ENCODE peak calls at places on chromosomes 1 and 21, in six cellular contexts. One of them, this sample, is unnamed.

GRCh38 chr21:40997831-40998230 is 150.9 kb upstream of the DSCAM start:
- DNase-seq in H1: no peak
- DNase-seq in mesenchymal stem cell: no peak
- DNase-seq in IMR-90: no peak
- DNase-seq in neuronal stem cell: no peak
- DNase-seq in H9: no peak
- DNase-seq in this sample: no peak

GRCh38 chr1:167651161-167651693 is 21.2 kb downstream of the RCSD1 start:
- DNase-seq in H9: no peak
- DNase-seq in neuronal stem cell: no peak
- DNase-seq in IMR-90: no peak
- DNase-seq in H1: no peak
- DNase-seq in mesenchymal stem cell: no peak
- DNase-seq in this sample: no peak

GRCh38 chr1:157978547-157979403 is 14.7 kb upstream of the KIRREL1 start:
- DNase-seq in H9: peak
- DNase-seq in mesenchymal stem cell: no peak
- DNase-seq in IMR-90: no peak
- DNase-seq in neuronal stem cell: no peak
- DNase-seq in H1: no peak
- DNase-seq in this sample: peak

GRCh38 chr1:18948913-18949688 is 7.4 kb downstream of the IFFO2 start:
- DNase-seq in neuronal stem cell: no peak
- DNase-seq in IMR-90: peak
- DNase-seq in H9: no peak
- DNase-seq in mesenchymal stem cell: peak
- DNase-seq in H1: no peak
- DNase-seq in this sample: no peak

GRCh38 chr1:231460614-231461013 is 38.5 kb upstream of the EGLN1 start:
- DNase-seq in mesenchymal stem cell: no peak
- DNase-seq in H1: no peak
- DNase-seq in neuronal stem cell: no peak
- DNase-seq in IMR-90: no peak
- DNase-seq in H9: no peak
- DNase-seq in this sample: no peak

GRCh38 chr1:2778220-2778592 is 23.3 kb downstream of the TTC34 start:
- DNase-seq in IMR-90: no peak
- DNase-seq in neuronal stem cell: no peak
- DNase-seq in H1: no peak
- DNase-seq in mesenchymal stem cell: no peak
- DNase-seq in H9: peak
- DNase-seq in this sample: no peak

GRCh38 chr1:91789273-91789997 is 96.5 kb downstream of the TGFBR3 start:
- DNase-seq in neuronal stem cell: no peak
- DNase-seq in mesenchymal stem cell: no peak
- DNase-seq in H9: no peak
- DNase-seq in IMR-90: no peak
- DNase-seq in H1: no peak
- DNase-seq in this sample: no peak

GRCh38 chr1:53121319-53122172 is 20.9 kb downstream of the SLC1A7 start:
- DNase-seq in mesenchymal stem cell: peak
- DNase-seq in neuronal stem cell: no peak
- DNase-seq in H9: no peak
- DNase-seq in H1: no peak
- DNase-seq in IMR-90: peak
- DNase-seq in this sample: no peak

GRCh38 chr1:160961419-160961818 is 6.8 kb upstream of the ITLN2 start:
- DNase-seq in IMR-90: no peak
- DNase-seq in mesenchymal stem cell: no peak
- DNase-seq in H1: no peak
- DNase-seq in H9: no peak
- DNase-seq in neuronal stem cell: no peak
- DNase-seq in this sample: no peak

GRCh38 chr1:106843505-106843904 is 213.0 kb upstream of the PRMT6 start:
- DNase-seq in H9: no peak
- DNase-seq in IMR-90: no peak
- DNase-seq in mesenchymal stem cell: no peak
- DNase-seq in H1: no peak
- DNase-seq in neuronal stem cell: no peak
- DNase-seq in this sample: no peak

GRCh38 chr1:33438364-33439145 is 7.7 kb upstream of the PHC2 start:
- DNase-seq in IMR-90: no peak
- DNase-seq in H1: no peak
- DNase-seq in neuronal stem cell: no peak
- DNase-seq in H9: no peak
- DNase-seq in mesenchymal stem cell: no peak
- DNase-seq in this sample: no peak

GRCh38 chr1:11575553-11575952 is 78.7 kb downstream of the FBXO2 start:
- DNase-seq in mesenchymal stem cell: no peak
- DNase-seq in neuronal stem cell: no peak
- DNase-seq in H9: no peak
- DNase-seq in IMR-90: no peak
- DNase-seq in H1: no peak
- DNase-seq in this sample: no peak

GRCh38 chr1:5716126-5716525 is 276.1 kb downstream of the NPHP4 start:
- DNase-seq in mesenchymal stem cell: no peak
- DNase-seq in H9: no peak
- DNase-seq in H1: no peak
- DNase-seq in IMR-90: no peak
- DNase-seq in neuronal stem cell: no peak
- DNase-seq in this sample: no peak

GRCh38 chr1:5718716-5719632 is 273.3 kb downstream of the NPHP4 start:
- DNase-seq in H1: no peak
- DNase-seq in neuronal stem cell: peak
- DNase-seq in H9: peak
- DNase-seq in IMR-90: no peak
- DNase-seq in mesenchymal stem cell: no peak
- DNase-seq in this sample: no peak

GRCh38 chr1:5720045-5720444 is 272.2 kb downstream of the NPHP4 start:
- DNase-seq in mesenchymal stem cell: no peak
- DNase-seq in neuronal stem cell: no peak
- DNase-seq in H9: peak
- DNase-seq in H1: no peak
- DNase-seq in IMR-90: no peak
- DNase-seq in this sample: no peak

GRCh38 chr1:5720484-5720883 is 271.7 kb downstream of the NPHP4 start:
- DNase-seq in H9: no peak
- DNase-seq in neuronal stem cell: no peak
- DNase-seq in mesenchymal stem cell: no peak
- DNase-seq in H1: no peak
- DNase-seq in IMR-90: no peak
- DNase-seq in this sample: no peak

DNA sequence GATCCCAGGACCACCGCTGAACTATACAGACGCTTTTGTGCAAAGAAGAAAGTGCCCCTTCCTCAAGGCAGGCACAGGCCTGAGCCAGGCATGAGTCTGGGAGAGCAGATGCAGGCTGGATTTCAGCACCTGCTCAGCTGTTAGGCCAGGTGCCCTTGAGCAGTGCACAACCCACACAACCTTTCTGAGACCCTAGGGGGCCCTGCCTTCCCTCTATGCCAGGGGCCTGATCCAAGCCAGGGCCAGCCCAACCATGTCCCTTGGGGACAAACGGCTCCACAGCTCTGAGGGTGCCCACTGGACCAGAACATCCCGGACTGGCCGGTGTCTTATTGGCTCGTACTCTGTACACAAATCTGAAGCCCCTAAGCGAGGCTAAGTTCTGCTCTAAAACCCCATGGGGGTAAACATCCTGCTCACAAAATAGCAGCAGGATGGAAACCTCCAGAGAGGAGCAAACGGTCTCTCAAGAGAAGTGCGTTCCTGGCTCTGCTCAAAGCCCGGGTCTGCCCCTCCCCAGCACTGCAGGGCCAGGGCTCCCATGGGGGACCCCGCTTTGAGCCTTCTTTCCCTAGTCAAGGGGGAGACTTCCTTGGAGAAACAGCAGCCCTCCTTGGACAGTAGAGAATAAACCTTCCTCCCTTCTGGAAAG is 275.1 kb downstream of the NPHP4 start:
- DNase-seq in H1: no peak
- DNase-seq in H9: no peak
- DNase-seq in mesenchymal stem cell: no peak
- DNase-seq in IMR-90: no peak
- DNase-seq in neuronal stem cell: no peak
- DNase-seq in this sample: no peak
- H4K8ac ChIP-seq in H1: no peak
- H4K8ac ChIP-seq in H9: no peak
- H4K8ac ChIP-seq in mesenchymal stem cell: no peak
- H4K8ac ChIP-seq in IMR-90: no peak
- H4K8ac ChIP-seq in neuronal stem cell: no peak
- H4K8ac ChIP-seq in this sample: peak

DNA sequence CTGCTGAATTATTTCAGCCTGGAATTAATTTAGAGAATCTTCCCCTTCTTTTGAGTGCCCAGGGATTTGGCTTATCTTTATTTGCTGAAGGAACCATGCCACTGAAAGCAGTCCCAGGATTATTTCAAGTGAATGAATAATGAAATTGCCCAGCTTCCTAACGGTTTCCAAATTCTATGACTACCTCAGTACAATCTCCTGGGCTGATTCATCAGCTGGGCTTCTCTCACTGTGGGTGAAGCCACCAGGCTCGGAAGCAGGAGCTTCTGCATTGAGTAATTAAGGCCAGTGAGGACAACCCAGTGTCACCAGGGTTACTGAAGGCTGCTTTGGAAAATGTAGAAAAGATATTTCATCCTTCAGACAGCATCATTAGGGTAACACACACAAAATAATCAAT is 169.9 kb downstream of the DAB1 start:
- DNase-seq in neuronal stem cell: no peak
- DNase-seq in H9: no peak
- DNase-seq in mesenchymal stem cell: no peak
- DNase-seq in H1: no peak
- DNase-seq in IMR-90: peak
- DNase-seq in this sample: peak
- H3K14ac ChIP-seq in neuronal stem cell: no peak
- H3K14ac ChIP-seq in H9: no peak
- H3K14ac ChIP-seq in mesenchymal stem cell: no peak
- H3K14ac ChIP-seq in H1: no peak
- H3K14ac ChIP-seq in IMR-90: no peak
- H3K14ac ChIP-seq in this sample: no peak

GRCh38 chr1:156767879-156768608 is 709 bp downstream of the PRCC start:
- DNase-seq in neuronal stem cell: peak
- DNase-seq in H1: no peak
- DNase-seq in mesenchymal stem cell: peak
- DNase-seq in H9: peak
- DNase-seq in IMR-90: no peak
- DNase-seq in this sample: peak
- H2AK5ac ChIP-seq in neuronal stem cell: peak
- H2AK5ac ChIP-seq in H1: no peak
- H2AK5ac ChIP-seq in mesenchymal stem cell: peak
- H2AK5ac ChIP-seq in H9: no peak
- H2AK5ac ChIP-seq in IMR-90: peak
- H2AK5ac ChIP-seq in this sample: peak

DNA sequence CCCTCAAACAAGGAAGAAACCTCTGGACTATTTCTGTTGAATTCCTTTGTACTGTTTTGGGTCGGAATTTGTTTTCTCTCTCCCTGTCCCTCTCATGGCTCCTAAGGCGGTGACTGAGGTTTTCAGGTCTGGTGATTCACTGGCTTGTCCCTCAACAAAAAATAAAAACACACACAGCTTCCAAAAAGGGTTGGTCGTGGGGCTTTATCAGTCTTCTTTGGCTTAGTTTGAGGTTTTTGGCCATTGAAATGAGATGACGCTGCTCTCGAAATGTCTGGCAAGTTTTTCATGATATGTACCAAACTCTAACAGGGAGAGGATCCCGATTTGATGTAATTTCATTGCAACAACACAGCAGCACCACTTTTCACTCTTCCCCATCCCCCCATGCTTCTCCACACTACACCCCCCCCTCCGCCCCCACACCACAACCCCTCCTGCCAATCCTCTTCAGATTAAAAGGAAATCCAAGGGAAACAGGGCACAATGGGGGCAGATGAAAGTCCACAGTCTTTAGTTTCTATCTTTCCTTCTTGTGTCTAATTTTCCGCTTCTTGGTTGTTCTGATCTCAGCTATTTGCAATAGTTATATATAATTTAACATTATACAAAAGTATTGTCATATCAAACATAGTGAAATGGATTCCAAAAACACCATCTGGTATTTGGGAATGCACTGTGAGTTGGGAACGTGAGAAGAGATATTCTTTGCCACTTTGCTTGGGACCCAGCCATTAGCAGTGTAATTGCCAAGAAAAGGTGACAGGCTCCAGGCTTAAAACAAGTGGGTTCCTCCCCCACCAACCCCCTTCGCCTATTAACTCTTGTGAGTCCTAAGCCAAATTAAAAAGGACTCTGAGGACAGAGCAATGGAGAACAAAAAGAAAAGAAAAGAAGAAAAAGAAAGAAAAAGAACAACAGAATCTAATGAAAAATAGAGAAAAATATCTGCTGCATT is 186.9 kb upstream of the NFIA start:
- DNase-seq in mesenchymal stem cell: no peak
- DNase-seq in H1: no peak
- DNase-seq in H9: no peak
- DNase-seq in neuronal stem cell: no peak
- DNase-seq in IMR-90: no peak
- DNase-seq in this sample: no peak
- H4K8ac ChIP-seq in mesenchymal stem cell: no peak
- H4K8ac ChIP-seq in H1: no peak
- H4K8ac ChIP-seq in H9: no peak
- H4K8ac ChIP-seq in neuronal stem cell: no peak
- H4K8ac ChIP-seq in IMR-90: no peak
- H4K8ac ChIP-seq in this sample: no peak

This sample was measured in trophoblast cell.